ENCODE peak calls at places on chromosomes 4 and X, in seven cellular contexts. E, R, C, U, N, V and G are unnamed samples.

GRCh38 chr4:38058186-38058585 is 98.0 kb downstream of the PTTG2 start:
- DNase-seq in E (no peak), R (no peak), C (no peak), U (no peak), N (no peak), V (no peak), G (no peak)

GRCh38 chrX:117895418-117895817 is 221.2 kb downstream of the KLHL13 start:
- DNase-seq in E (no peak), R (no peak), C (no peak), U (no peak), N (no peak), V (no peak), G (peak; percentile 7)

GRCh38 chrX:30572678-30573077 is 4.9 kb downstream of the TASL start:
- DNase-seq in E (no peak), R (no peak), C (no peak), U (no peak), N (no peak), V (no peak), G (no peak)

GRCh38 chr4:40337523-40337922 is 2.4 kb downstream of the CHRNA9 start:
- DNase-seq in E (no peak), R (no peak), C (peak; percentile 36), U (no peak), N (no peak), V (no peak), G (no peak)

GRCh38 chrX:1323315-1323714 is 13.3 kb upstream of the IL3RA start:
- DNase-seq in E (peak; percentile 47), R (peak; percentile 6), C (peak; percentile 69), U (peak; percentile 31), N (no peak), V (no peak), G (peak; percentile 89)

GRCh38 chrX:120291211-120291610 is 20.1 kb downstream of the TMEM255A start:
- DNase-seq in E (no peak), R (no peak), C (no peak), U (no peak), N (no peak), V (no peak), G (no peak)

GRCh38 chr4:143352052-143352451 is 15.4 kb downstream of the GAB1 start:
- DNase-seq in E (no peak), R (no peak), C (no peak), U (no peak), N (no peak), V (no peak), G (no peak)

GRCh38 chrX:51825432-51825831 is 68.0 kb upstream of the MAGED1 start:
- DNase-seq in E (no peak), R (no peak), C (no peak), U (no peak), N (no peak), V (no peak), G (no peak)

GRCh38 chr4:38667005-38667771 is 3.2 kb downstream of the KLF3 start:
- DNase-seq in E (no peak), R (no peak), C (peak; percentile 62), U (peak; percentile 70), N (peak; percentile 96), V (peak; percentile 96), G (peak; percentile 39)

GRCh38 chr4:184100297-184100885 is 117.3 kb downstream of the ENPP6 start:
- DNase-seq in E (peak; percentile 13), R (no peak), C (peak; percentile 46), U (no peak), N (no peak), V (no peak), G (peak; percentile 48)

GRCh38 chr4:110808371-110808878 is 185.5 kb upstream of the PITX2 start:
- DNase-seq in E (no peak), R (no peak), C (no peak), U (no peak), N (peak; percentile 26), V (no peak), G (no peak)

GRCh38 chr4:82380344-82380743 is 6.6 kb upstream of the HNRNPD start:
- DNase-seq in E (no peak), R (no peak), C (no peak), U (no peak), N (peak; percentile 25), V (no peak), G (no peak)

GRCh38 chrX:9905288-9905687 is 61.9 kb upstream of the CLDN34 start:
- DNase-seq in E (no peak), R (no peak), C (no peak), U (no peak), N (no peak), V (peak; percentile 13), G (no peak)

GRCh38 chr4:4655901-4656300 is 114.1 kb upstream of the STX18 start:
- DNase-seq in E (no peak), R (no peak), C (no peak), U (no peak), N (no peak), V (no peak), G (no peak)

GRCh38 chrX:6244666-6245065 is 16.0 kb upstream of the NLGN4X start:
- DNase-seq in E (no peak), R (no peak), C (no peak), U (no peak), N (no peak), V (no peak), G (no peak)

GRCh38 chrX:72128881-72129280 is 2.8 kb downstream of the RTL5 start:
- DNase-seq in E (no peak), R (no peak), C (no peak), U (no peak), N (no peak), V (no peak), G (peak; percentile 18)

GRCh38 chrX:115940888-115941332 is 229.6 kb upstream of the AGTR2 start:
- DNase-seq in E (no peak), R (no peak), C (no peak), U (no peak), N (peak; percentile 4), V (no peak), G (peak; percentile 56)

GRCh38 chr4:166421556-166422156 is 548.6 kb downstream of the TLL1 start:
- DNase-seq in E (no peak), R (no peak), C (no peak), U (no peak), N (no peak), V (no peak), G (no peak)

GRCh38 chr4:152961752-152962117 is 25.6 kb downstream of the FHDC1 start:
- DNase-seq in E (no peak), R (no peak), C (no peak), U (no peak), N (no peak), V (no peak), G (no peak)

GRCh38 chr4:161554372-161554990 is 609.3 kb downstream of the FSTL5 start:
- DNase-seq in E (no peak), R (no peak), C (no peak), U (no peak), N (peak; percentile 25), V (no peak), G (peak; percentile 31)

GRCh38 chr4:155777971-155778710 is 19.3 kb downstream of the GUCY1B1 start:
- DNase-seq in E (no peak), R (no peak), C (no peak), U (no peak), N (no peak), V (no peak), G (no peak)

GRCh38 chrX:54444752-54445151 is 4.5 kb downstream of the TSR2 start:
- DNase-seq in E (no peak), R (no peak), C (no peak), U (no peak), N (no peak), V (no peak), G (no peak)